ENCODE peak calls at places on chromosomes 1 and 21, in four cellular contexts. One of them, this sample, is unnamed.

GRCh38 chr1:162178432-162178831 is 108.9 kb downstream of the NOS1AP start:
- DNase-seq in WTC11: no peak
- DNase-seq in K562: no peak
- DNase-seq in HepG2: no peak
- DNase-seq in this sample: no peak

GRCh38 chr1:8814870-8815269 is 2.6 kb downstream of the RERE start:
- DNase-seq in WTC11: no peak
- DNase-seq in K562: peak; percentile 61
- DNase-seq in HepG2: no peak
- DNase-seq in this sample: no peak

GRCh38 chr1:167763525-167764220 is 41.9 kb downstream of the MPZL1 start:
- DNase-seq in WTC11: no peak
- DNase-seq in K562: no peak
- DNase-seq in HepG2: no peak
- DNase-seq in this sample: no peak

GRCh38 chr1:65958561-65959350 is 166.1 kb downstream of the PDE4B start:
- DNase-seq in WTC11: no peak
- DNase-seq in K562: peak; percentile 43
- DNase-seq in HepG2: peak; percentile 16
- DNase-seq in this sample: peak; percentile 6

GRCh38 chr1:58183286-58183685 is 363.2 kb downstream of the OMA1 start:
- DNase-seq in WTC11: no peak
- DNase-seq in K562: no peak
- DNase-seq in HepG2: no peak
- DNase-seq in this sample: no peak

GRCh38 chr1:24752305-24752704 is 7.1 kb downstream of the CLIC4 start:
- DNase-seq in WTC11: no peak
- DNase-seq in K562: no peak
- DNase-seq in HepG2: no peak
- DNase-seq in this sample: no peak

GRCh38 chr1:42429623-42430022 is 26.2 kb downstream of the ZMYND12 start:
- DNase-seq in WTC11: no peak
- DNase-seq in K562: no peak
- DNase-seq in HepG2: peak; percentile 31
- DNase-seq in this sample: no peak

GRCh38 chr1:151043163-151043562 is 4.4 kb upstream of the C1orf56 start:
- DNase-seq in WTC11: no peak
- DNase-seq in K562: no peak
- DNase-seq in HepG2: no peak
- DNase-seq in this sample: no peak

GRCh38 chr1:1889090-1889750 is 1.7 kb downstream of the GNB1 start:
- DNase-seq in WTC11: no peak
- DNase-seq in K562: no peak
- DNase-seq in HepG2: no peak
- DNase-seq in this sample: no peak

GRCh38 chr1:116498789-116499628 is 71.8 kb downstream of the CD58 start:
- DNase-seq in WTC11: peak; percentile 68
- DNase-seq in K562: peak; percentile 86
- DNase-seq in HepG2: peak; percentile 68
- DNase-seq in this sample: peak; percentile 51

GRCh38 chr1:25198731-25199231 is 33.5 kb downstream of the SYF2 start:
- DNase-seq in WTC11: no peak
- DNase-seq in K562: peak; percentile 40
- DNase-seq in HepG2: peak; percentile 54
- DNase-seq in this sample: no peak

GRCh38 chr1:224681816-224682215 is 65.7 kb downstream of the CNIH3 start:
- DNase-seq in WTC11: no peak
- DNase-seq in K562: no peak
- DNase-seq in HepG2: no peak
- DNase-seq in this sample: no peak

GRCh38 chr1:246837418-246838117 is 94.2 kb downstream of the AHCTF1 start:
- DNase-seq in WTC11: no peak
- DNase-seq in K562: no peak
- DNase-seq in HepG2: no peak
- DNase-seq in this sample: peak; percentile 14

GRCh38 chr1:20578721-20579380 is 10.0 kb upstream of the CDA start:
- DNase-seq in WTC11: no peak
- DNase-seq in K562: no peak
- DNase-seq in HepG2: no peak
- DNase-seq in this sample: no peak

GRCh38 chr1:93120614-93121013 is 41.5 kb downstream of the MTF2 start:
- DNase-seq in WTC11: no peak
- DNase-seq in K562: no peak
- DNase-seq in HepG2: no peak
- DNase-seq in this sample: no peak

GRCh38 chr1:25193151-25193742 is 39.1 kb downstream of the SYF2 start:
- DNase-seq in WTC11: peak; percentile 26
- DNase-seq in K562: no peak
- DNase-seq in HepG2: no peak
- DNase-seq in this sample: no peak

GRCh38 chr1:21261551-21262281 is 28.5 kb downstream of the ECE1 start:
- DNase-seq in WTC11: no peak
- DNase-seq in K562: peak; percentile 82
- DNase-seq in HepG2: no peak
- DNase-seq in this sample: peak; percentile 94

GRCh38 chr1:2590233-2591141 is 3.9 kb downstream of the PRXL2B start:
- DNase-seq in WTC11: no peak
- DNase-seq in K562: no peak
- DNase-seq in HepG2: no peak
- DNase-seq in this sample: no peak

GRCh38 chr1:46692806-46693770 is 21.4 kb downstream of the TEX38 start:
- DNase-seq in WTC11: no peak
- DNase-seq in K562: no peak
- DNase-seq in HepG2: peak; percentile 13
- DNase-seq in this sample: no peak

GRCh38 chr1:229199892-229200291 is 71.0 kb upstream of the RAB4A start:
- DNase-seq in WTC11: no peak
- DNase-seq in K562: peak; percentile 44
- DNase-seq in HepG2: no peak
- DNase-seq in this sample: no peak

GRCh38 chr21:38843379-38843778 is 37.6 kb downstream of the ETS2 start:
- DNase-seq in WTC11: no peak
- DNase-seq in K562: no peak
- DNase-seq in HepG2: no peak
- DNase-seq in this sample: no peak

GRCh38 chr1:86648255-86648654 is 56.1 kb upstream of the SH3GLB1 start:
- DNase-seq in WTC11: no peak
- DNase-seq in K562: no peak
- DNase-seq in HepG2: no peak
- DNase-seq in this sample: no peak

GRCh38 chr1:145990249-145991097 is 5.9 kb downstream of the TXNIP start:
- DNase-seq in WTC11: no peak
- DNase-seq in K562: no peak
- DNase-seq in HepG2: peak; percentile 58
- DNase-seq in this sample: no peak

GRCh38 chr1:60963167-60963909 is 119.0 kb upstream of the NFIA start:
- DNase-seq in WTC11: no peak
- DNase-seq in K562: no peak
- DNase-seq in HepG2: no peak
- DNase-seq in this sample: no peak

GRCh38 chr1:200234938-200235337 is 174.9 kb downstream of the ZNF281 start:
- DNase-seq in WTC11: no peak
- DNase-seq in K562: no peak
- DNase-seq in HepG2: no peak
- DNase-seq in this sample: no peak

GRCh38 chr1:155910621-155911121 is 478 bp downstream of the RIT1 start:
- DNase-seq in WTC11: peak; percentile 15
- DNase-seq in K562: peak; percentile 58
- DNase-seq in HepG2: no peak
- DNase-seq in this sample: peak; percentile 59

GRCh38 chr1:43083375-43083774 is 88.7 kb downstream of the EBNA1BP2 start:
- DNase-seq in WTC11: no peak
- DNase-seq in K562: no peak
- DNase-seq in HepG2: no peak
- DNase-seq in this sample: no peak

GRCh38 chr1:180235077-180235501 is 5.0 kb downstream of the LHX4 start:
- DNase-seq in WTC11: peak; percentile 60
- DNase-seq in K562: no peak
- DNase-seq in HepG2: no peak
- DNase-seq in this sample: no peak

GRCh38 chr21:43287974-43288755 is 119.4 kb downstream of the CRYAA start:
- DNase-seq in WTC11: no peak
- DNase-seq in K562: no peak
- DNase-seq in HepG2: peak; percentile 94
- DNase-seq in this sample: peak; percentile 44

GRCh38 chr21:34280987-34281386 is 82.8 kb upstream of the KCNE2 start:
- DNase-seq in WTC11: no peak
- DNase-seq in K562: no peak
- DNase-seq in HepG2: no peak
- DNase-seq in this sample: no peak

GRCh38 chr1:152946248-152946647 is 758 bp upstream of the SPRR5 start:
- DNase-seq in WTC11: no peak
- DNase-seq in K562: no peak
- DNase-seq in HepG2: no peak
- DNase-seq in this sample: no peak

GRCh38 chr1:152946651-152947256 is at the start of gene SPRR5:
- DNase-seq in WTC11: no peak
- DNase-seq in K562: no peak
- DNase-seq in HepG2: no peak
- DNase-seq in this sample: no peak

GRCh38 chr1:152941037-152941700 is 5.8 kb upstream of the SPRR5 start:
- DNase-seq in WTC11: no peak
- DNase-seq in K562: no peak
- DNase-seq in HepG2: no peak
- DNase-seq in this sample: no peak

GRCh38 chr1:152940614-152941013 is 6.4 kb upstream of the SPRR5 start:
- DNase-seq in WTC11: no peak
- DNase-seq in K562: no peak
- DNase-seq in HepG2: no peak
- DNase-seq in this sample: no peak

DNA sequence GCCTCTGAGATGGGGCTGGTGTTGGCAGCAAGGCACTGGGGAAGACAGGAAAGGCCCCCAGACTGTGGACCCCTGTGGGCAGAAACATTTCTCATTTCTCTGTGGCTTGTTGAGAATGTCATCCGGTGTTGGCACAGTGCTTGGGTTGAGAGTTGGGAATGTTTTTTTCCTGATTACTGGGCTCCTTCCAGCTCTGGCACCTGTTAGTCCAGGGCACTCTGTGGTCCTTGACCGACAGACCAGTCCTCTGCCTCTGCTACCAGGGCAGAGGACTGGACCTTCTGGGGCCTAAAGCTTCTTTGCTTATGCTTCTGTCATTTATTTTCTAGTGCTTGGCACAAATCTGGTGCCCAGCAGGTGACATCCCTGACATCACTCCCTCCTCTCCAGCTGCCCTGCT is 4.8 kb upstream of the SPRR5 start:
- DNase-seq in WTC11: no peak
- DNase-seq in K562: no peak
- DNase-seq in HepG2: no peak
- DNase-seq in this sample: no peak
- TF ChIP-seq NR3C1 in WTC11: no peak
- TF ChIP-seq NR3C1 in K562: no peak
- TF ChIP-seq NR3C1 in HepG2: no peak
- TF ChIP-seq NR3C1 in this sample: no peak

GRCh38 chr1:212566522-212567479 is 41.8 kb upstream of the ATF3 start:
- DNase-seq in WTC11: no peak
- DNase-seq in K562: peak; percentile 74
- DNase-seq in HepG2: peak; percentile 14
- DNase-seq in this sample: peak; percentile 72
- TF ChIP-seq NR3C1 in WTC11: no peak
- TF ChIP-seq NR3C1 in K562: no peak
- TF ChIP-seq NR3C1 in HepG2: no peak
- TF ChIP-seq NR3C1 in this sample: no peak

GRCh38 chr1:27575861-27576331 is 28.0 kb downstream of the AHDC1 start:
- DNase-seq in WTC11: peak; percentile 80
- DNase-seq in K562: no peak
- DNase-seq in HepG2: peak; percentile 40
- DNase-seq in this sample: peak; percentile 51
- TF ChIP-seq NR3C1 in WTC11: no peak
- TF ChIP-seq NR3C1 in K562: no peak
- TF ChIP-seq NR3C1 in HepG2: no peak
- TF ChIP-seq NR3C1 in this sample: no peak

GRCh38 chr1:198955085-198955484 is 316.2 kb downstream of the PTPRC start:
- DNase-seq in WTC11: no peak
- DNase-seq in K562: no peak
- DNase-seq in HepG2: no peak
- DNase-seq in this sample: no peak
- TF ChIP-seq NR3C1 in WTC11: no peak
- TF ChIP-seq NR3C1 in K562: no peak
- TF ChIP-seq NR3C1 in HepG2: no peak
- TF ChIP-seq NR3C1 in this sample: no peak

DNA sequence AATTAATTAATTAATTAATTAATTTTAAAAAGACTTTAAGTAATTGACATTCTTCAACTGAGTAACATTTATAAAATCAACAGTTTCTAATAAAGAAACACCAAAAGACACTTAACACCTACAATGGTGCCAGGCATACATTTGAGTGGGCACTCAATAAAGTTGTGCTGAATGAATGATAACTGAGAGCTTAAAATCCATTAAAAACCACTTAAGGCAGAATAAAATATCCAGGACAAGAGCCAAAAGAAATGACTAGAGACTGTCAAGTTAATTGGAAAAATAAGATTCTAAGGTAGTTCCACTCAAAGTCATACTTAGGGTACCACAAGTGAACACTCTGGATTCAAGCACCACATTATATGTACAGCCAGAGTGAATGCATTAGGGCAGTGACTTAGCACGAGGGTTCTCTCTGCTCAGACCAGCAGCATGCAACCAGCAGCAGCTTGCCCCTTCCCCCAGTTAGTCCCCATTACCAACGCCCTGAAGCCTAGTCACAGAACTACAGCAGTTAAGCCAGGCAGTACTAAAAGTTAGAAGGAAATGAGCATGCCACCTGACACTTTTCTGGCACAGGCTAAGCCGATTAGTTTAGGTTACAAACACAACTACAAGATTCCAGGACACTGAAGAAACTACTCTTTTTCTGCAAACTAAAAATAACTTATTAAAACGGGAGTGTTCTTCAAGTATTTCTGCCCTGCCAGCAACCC is 46.5 kb downstream of the LUZP1 start:
- DNase-seq in WTC11: no peak
- DNase-seq in K562: no peak
- DNase-seq in HepG2: no peak
- DNase-seq in this sample: no peak
- TF ChIP-seq NR3C1 in WTC11: no peak
- TF ChIP-seq NR3C1 in K562: no peak
- TF ChIP-seq NR3C1 in HepG2: no peak
- TF ChIP-seq NR3C1 in this sample: no peak

GRCh38 chr1:64748706-64749105 is 3.8 kb downstream of the RAVER2 start:
- DNase-seq in WTC11: no peak
- DNase-seq in K562: no peak
- DNase-seq in HepG2: no peak
- DNase-seq in this sample: no peak

GRCh38 chr1:64750092-64750491 is 5.2 kb downstream of the RAVER2 start:
- DNase-seq in WTC11: no peak
- DNase-seq in K562: no peak
- DNase-seq in HepG2: no peak
- DNase-seq in this sample: no peak

GRCh38 chr1:64745181-64745985 is 508 bp downstream of the RAVER2 start:
- DNase-seq in WTC11: peak; percentile 48
- DNase-seq in K562: no peak
- DNase-seq in HepG2: peak; percentile 6
- DNase-seq in this sample: peak; percentile 37

GRCh38 chr1:64745986-64746940 is 1.4 kb downstream of the RAVER2 start:
- DNase-seq in WTC11: no peak
- DNase-seq in K562: no peak
- DNase-seq in HepG2: no peak
- DNase-seq in this sample: no peak

GRCh38 chr1:64748222-64748621 is 3.3 kb downstream of the RAVER2 start:
- DNase-seq in WTC11: no peak
- DNase-seq in K562: no peak
- DNase-seq in HepG2: no peak
- DNase-seq in this sample: no peak
- TF ChIP-seq NR3C1 in WTC11: no peak
- TF ChIP-seq NR3C1 in K562: no peak
- TF ChIP-seq NR3C1 in HepG2: no peak
- TF ChIP-seq NR3C1 in this sample: no peak

This sample was measured in A549.